ENCODE peak calls at places on chromosomes 5 and 9, in four cellular contexts. O is uterus, L is foreskin fibroblast, A is NB4. D is an unnamed sample.

GRCh38 chr5:156326718-156327259 is at the start of gene SGCD:
- DNase-seq in O (peak), L (peak), A (no peak), D (peak)

GRCh38 chr9:11038956-11039355 is 426.2 kb upstream of the PTPRD start:
- DNase-seq in O (no peak), L (no peak), A (no peak), D (no peak)

GRCh38 chr5:170336065-170336464 is 38.5 kb upstream of the LCP2 start:
- DNase-seq in O (no peak), L (no peak), A (no peak), D (no peak)

GRCh38 chr5:76855961-76856360 is 6.1 kb downstream of the S100Z start:
- DNase-seq in O (no peak), L (no peak), A (peak), D (no peak)

GRCh38 chr5:61790678-61791077 is 458.6 kb downstream of the ZSWIM6 start:
- DNase-seq in O (no peak), L (no peak), A (no peak), D (no peak)

GRCh38 chr9:77585335-77585786 is 62.8 kb downstream of the GNA14 start:
- DNase-seq in O (no peak), L (no peak), A (no peak), D (no peak)

GRCh38 chr5:111271885-111272284 is 47.7 kb downstream of the CAMK4 start:
- DNase-seq in O (no peak), L (no peak), A (no peak), D (no peak)

GRCh38 chr5:6003040-6003825 is 375.1 kb downstream of the MED10 start:
- DNase-seq in O (no peak), L (no peak), A (no peak), D (no peak)

GRCh38 chr5:167821096-167821590 is 470.3 kb upstream of the WWC1 start:
- DNase-seq in O (no peak), L (no peak), A (no peak), D (no peak)

GRCh38 chr5:144183254-144183889 is 12.7 kb downstream of the KCTD16 start:
- DNase-seq in O (no peak), L (peak), A (peak), D (no peak)

GRCh38 chr9:98129451-98129881 is 10.4 kb upstream of the TRIM14 start:
- DNase-seq in O (no peak), L (no peak), A (peak), D (no peak)

GRCh38 chr5:82422751-82423181 is 144.6 kb upstream of the RPS23 start:
- DNase-seq in O (no peak), L (peak), A (no peak), D (no peak)

GRCh38 chr5:175347027-175347426 is 97.0 kb downstream of the DRD1 start:
- DNase-seq in O (no peak), L (no peak), A (no peak), D (no peak)

GRCh38 chr9:131799177-131799823 is 59.4 kb upstream of the RAPGEF1 start:
- DNase-seq in O (no peak), L (peak), A (peak), D (no peak)

GRCh38 chr9:136844766-136845464 is 2.6 kb downstream of the AJM1 start:
- DNase-seq in O (no peak), L (no peak), A (no peak), D (no peak)

GRCh38 chr5:75049581-75050274 is 2.6 kb downstream of the GCNT4 start:
- DNase-seq in O (peak), L (peak), A (peak), D (no peak)

GRCh38 chr9:27749838-27750237 is 176.6 kb upstream of the C9orf72 start:
- DNase-seq in O (no peak), L (no peak), A (no peak), D (no peak)

GRCh38 chr9:94663139-94663538 is 23.8 kb upstream of the FBP1 start:
- DNase-seq in O (no peak), L (no peak), A (no peak), D (no peak)

GRCh38 chr9:87685871-87686519 is 39.9 kb upstream of the CTSL start:
- DNase-seq in O (no peak), L (peak), A (no peak), D (no peak)

GRCh38 chr5:154755361-154756202 is at the start of gene LARP1:
- DNase-seq in O (no peak), L (peak), A (peak), D (no peak)

GRCh38 chr5:166302189-166302588 is 1989.3 kb upstream of the WWC1 start:
- DNase-seq in O (no peak), L (no peak), A (no peak), D (no peak)

GRCh38 chr5:162209005-162209605 is 141.5 kb downstream of the GABRG2 start:
- DNase-seq in O (no peak), L (no peak), A (peak), D (no peak)

GRCh38 chr5:141155540-141156374 is 5.9 kb downstream of the PCDHB6 start:
- DNase-seq in O (no peak), L (no peak), A (peak), D (no peak)

GRCh38 chr9:7234144-7234543 is 476.4 kb downstream of the KDM4C start:
- DNase-seq in O (no peak), L (peak), A (peak), D (peak)
- TF ChIP-seq CTCF in O (no peak), L (peak), A (peak), D (peak)

GRCh38 chr5:892390-893136 is at the start of the genes BRD9 and TRIP13:
- DNase-seq in O (peak), L (peak), A (peak), D (no peak)

GRCh38 chr5:893711-894110 is 1.0 kb downstream of the TRIP13 start:
- DNase-seq in O (no peak), L (no peak), A (no peak), D (no peak)

GRCh38 chr5:893137-893506 is 438 bp downstream of the TRIP13 start:
- DNase-seq in O (no peak), L (peak), A (peak), D (no peak)

GRCh38 chr5:891117-891836 is 1.3 kb downstream of the BRD9 start:
- DNase-seq in O (no peak), L (peak), A (peak), D (no peak)

DNA sequence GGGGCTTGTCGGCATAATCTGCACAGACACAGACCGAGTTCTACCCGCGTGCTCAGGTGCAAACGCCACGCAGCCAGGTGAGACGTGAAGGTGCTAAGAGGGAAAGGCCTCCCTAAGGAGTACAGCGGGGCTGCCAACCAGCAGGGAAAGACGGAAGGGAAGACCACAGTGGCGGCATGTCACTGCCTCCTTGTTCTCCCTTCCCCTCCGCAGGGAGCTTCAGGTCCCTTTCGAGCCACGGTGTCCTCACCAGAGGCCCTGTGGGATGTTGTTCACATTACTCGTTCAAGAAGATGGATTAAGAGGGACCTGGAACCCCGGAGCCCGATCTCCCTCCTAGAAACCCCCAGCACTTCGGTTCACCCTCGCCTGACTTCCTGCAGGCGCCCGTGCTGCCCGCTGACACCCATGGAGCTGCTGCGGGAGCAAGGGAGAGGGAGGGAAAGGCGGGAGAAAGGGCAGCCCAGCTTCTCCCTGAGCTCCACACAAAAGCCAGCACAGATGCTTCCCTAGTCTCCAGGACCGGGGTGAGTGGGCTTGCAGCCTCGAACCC is 688 bp downstream of the BRD9 start:
- DNase-seq in O (no peak), L (peak), A (peak), D (no peak)
- H3K4me3 ChIP-seq in O (peak), L (peak), A (peak), D (peak)

GRCh38 chr9:127099664-127100063 is 22.8 kb downstream of the ANGPTL2 start:
- DNase-seq in O (no peak), L (no peak), A (no peak), D (no peak)
- TF ChIP-seq CTCF in O (no peak), L (no peak), A (no peak), D (no peak)

GRCh38 chr5:54470677-54471076 is 15.2 kb downstream of the HSPB3 start:
- DNase-seq in O (no peak), L (peak), A (no peak), D (no peak)
- H3K4me3 ChIP-seq in O (no peak), L (no peak), A (no peak), D (no peak)

DNA sequence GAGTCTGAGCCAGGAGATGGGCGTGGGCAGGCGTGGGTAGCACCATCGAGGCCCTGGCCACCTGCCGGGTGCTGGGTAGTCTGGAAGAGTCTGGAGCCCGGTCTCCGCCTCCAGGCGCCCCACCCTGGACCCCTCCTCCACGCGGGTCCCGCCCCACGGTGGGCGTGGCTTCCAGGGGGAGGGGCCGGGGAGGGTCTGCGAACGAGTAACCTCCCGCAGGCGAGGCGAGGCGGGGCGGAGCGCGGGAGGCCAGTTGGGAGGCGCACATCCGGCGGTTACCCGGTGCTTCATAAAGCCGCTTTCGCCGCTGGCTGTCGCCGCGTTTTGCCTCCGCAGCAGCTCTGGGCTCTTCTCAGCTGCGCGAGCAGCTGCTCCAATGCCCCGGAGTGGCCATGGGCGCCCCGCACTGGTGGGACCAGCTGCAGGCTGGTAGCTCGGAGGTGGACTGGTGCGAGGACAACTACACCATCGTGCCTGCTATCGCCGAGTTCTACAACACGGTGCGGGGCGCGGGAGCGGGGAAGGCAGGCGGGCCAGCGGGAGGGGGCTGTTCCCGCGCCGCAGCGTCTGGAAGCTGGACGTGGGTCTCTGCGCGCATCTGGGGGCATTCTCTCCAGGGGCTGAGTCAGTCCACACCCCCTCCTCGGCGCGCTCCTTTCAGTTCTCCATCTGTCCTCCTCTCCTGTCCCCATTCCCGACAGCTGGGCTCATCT is at the start of gene ACER2:
- DNase-seq in O (peak), L (peak), A (peak), D (peak)
- TF ChIP-seq CTCF in O (no peak), L (peak), A (peak), D (no peak)

GRCh38 chr5:60207031-60207430 is 313.5 kb upstream of the PDE4D start:
- DNase-seq in O (no peak), L (no peak), A (peak), D (no peak)
- H3K4me3 ChIP-seq in O (no peak), L (no peak), A (no peak), D (no peak)

DNA sequence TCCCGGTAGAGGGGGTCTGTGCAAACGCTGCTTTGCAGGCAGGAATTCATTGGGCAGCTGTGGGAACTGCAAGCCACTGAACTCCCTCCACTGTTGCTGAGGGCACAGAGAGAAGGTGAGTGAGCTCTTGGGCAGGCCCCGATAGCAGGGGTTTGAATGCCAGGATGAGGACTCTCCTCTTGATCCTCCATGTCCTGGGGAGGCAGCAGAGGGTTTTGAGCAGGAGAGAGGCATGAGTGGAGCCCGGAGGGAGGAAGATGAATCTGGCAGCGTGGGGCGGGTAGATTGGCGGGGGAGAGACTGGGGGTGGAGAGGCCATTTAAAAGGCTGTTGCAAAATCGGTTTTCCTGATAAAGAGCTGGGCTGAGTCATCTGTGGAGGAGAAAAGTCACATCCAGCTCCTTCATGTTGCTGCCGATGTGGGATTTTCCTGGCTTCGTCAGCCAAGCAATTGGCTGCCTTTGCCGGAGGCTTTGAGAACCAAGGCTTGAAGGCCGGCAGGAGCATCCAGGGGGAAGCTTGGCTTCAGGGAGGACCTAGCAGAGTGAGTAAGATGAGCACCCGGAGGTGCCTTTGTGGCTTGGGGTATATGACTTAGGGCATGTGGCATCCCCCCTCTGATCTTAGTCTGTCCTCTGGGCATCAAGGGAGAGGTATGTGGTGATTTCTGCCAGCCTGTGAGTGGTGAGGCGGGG is at the start of gene SYNPO:
- DNase-seq in O (peak), L (peak), A (peak), D (no peak)
- TF ChIP-seq CTCF in O (no peak), L (no peak), A (no peak), D (no peak)

GRCh38 chr5:68548959-68549676 is 333.6 kb downstream of the PIK3R1 start:
- DNase-seq in O (peak), L (peak), A (no peak), D (no peak)
- H3K4me3 ChIP-seq in O (no peak), L (no peak), A (no peak), D (no peak)

GRCh38 chr5:149550267-149550582 is 1.0 kb downstream of the CSNK1A1 start:
- DNase-seq in O (no peak), L (peak), A (peak), D (no peak)

GRCh38 chr5:149550608-149551226 is 522 bp downstream of the CSNK1A1 start:
- DNase-seq in O (no peak), L (peak), A (no peak), D (no peak)

GRCh38 chr5:149552761-149553160 is 1.5 kb upstream of the CSNK1A1 start:
- DNase-seq in O (no peak), L (no peak), A (peak), D (no peak)

GRCh38 chr5:149552038-149552494 is 827 bp upstream of the CSNK1A1 start:
- DNase-seq in O (no peak), L (no peak), A (no peak), D (no peak)

GRCh38 chr5:149551227-149552037 is at the start of gene CSNK1A1:
- DNase-seq in O (peak), L (peak), A (peak), D (peak)
- TF ChIP-seq CTCF in O (peak), L (peak), A (peak), D (peak)

DNA sequence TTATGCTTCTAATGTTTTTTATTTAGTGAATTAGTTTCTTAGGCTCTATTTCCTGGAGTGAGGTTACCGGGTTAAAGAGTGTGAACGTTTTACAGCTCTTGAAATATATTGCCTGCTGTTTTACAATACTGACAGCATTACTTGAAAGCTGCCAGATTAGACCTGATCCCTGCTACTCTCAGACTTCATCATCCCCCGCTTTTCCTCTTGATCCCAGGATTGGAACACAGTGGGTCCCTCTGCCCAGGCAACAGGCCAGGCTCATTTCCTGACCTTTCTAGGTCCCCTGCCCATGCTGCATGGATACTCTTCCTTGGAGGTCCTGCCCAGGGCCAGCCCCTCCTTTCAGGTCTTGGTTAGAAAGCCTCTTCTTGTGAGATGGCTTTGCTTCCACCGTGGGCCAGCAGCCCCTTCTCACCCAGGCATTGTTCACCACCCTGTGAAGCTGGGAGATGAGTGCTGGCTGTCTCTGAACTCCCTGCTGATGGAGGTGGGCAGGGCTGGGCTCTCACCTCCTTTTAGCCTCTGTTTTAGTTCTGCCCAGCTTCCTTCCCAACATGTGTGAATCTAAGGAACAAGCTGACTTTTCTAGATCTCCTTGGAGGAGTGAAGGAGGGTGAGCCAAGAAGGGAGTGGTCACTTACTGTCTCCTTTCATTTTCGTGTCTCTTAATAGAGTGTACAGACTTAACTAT is 15.5 kb upstream of the FAM120AOS start:
- DNase-seq in O (no peak), L (peak), A (no peak), D (no peak)
- H3K4me3 ChIP-seq in O (no peak), L (peak), A (no peak), D (no peak)